ENCODE peak calls at places on chromosomes 11 and 22, in ten cellular contexts. One of them, this sample, is unnamed.

GRCh38 chr11:90698238-90698637 is 475.4 kb upstream of the CHORDC1 start:
- DNase-seq in HCT116: no peak
- DNase-seq in upper lobe of right lung: no peak
- DNase-seq in A549: no peak
- DNase-seq in sigmoid colon: no peak
- DNase-seq in fibroblast of lung: no peak
- DNase-seq in brain microvascular endothelial cell: no peak
- DNase-seq in type B pancreatic cell: no peak
- DNase-seq in CD8-positive, alpha-beta T cell: no peak
- DNase-seq in transverse colon: no peak
- DNase-seq in this sample: no peak

GRCh38 chr11:73170140-73170539 is 28.0 kb upstream of the FCHSD2 start:
- DNase-seq in A549: no peak
- DNase-seq in sigmoid colon: no peak
- DNase-seq in HCT116: no peak
- DNase-seq in upper lobe of right lung: no peak
- DNase-seq in brain microvascular endothelial cell: no peak
- DNase-seq in transverse colon: no peak
- DNase-seq in CD8-positive, alpha-beta T cell: no peak
- DNase-seq in type B pancreatic cell: no peak
- DNase-seq in fibroblast of lung: no peak
- DNase-seq in this sample: no peak

GRCh38 chr11:36622431-36623136 is 24.5 kb upstream of the RAG2 start:
- DNase-seq in upper lobe of right lung: no peak
- DNase-seq in type B pancreatic cell: no peak
- DNase-seq in transverse colon: no peak
- DNase-seq in HCT116: peak
- DNase-seq in CD8-positive, alpha-beta T cell: no peak
- DNase-seq in brain microvascular endothelial cell: peak
- DNase-seq in sigmoid colon: no peak
- DNase-seq in fibroblast of lung: peak
- DNase-seq in A549: peak
- DNase-seq in this sample: peak

GRCh38 chr22:49251371-49251770 is 576.3 kb downstream of the BRD1 start:
- DNase-seq in sigmoid colon: no peak
- DNase-seq in CD8-positive, alpha-beta T cell: no peak
- DNase-seq in brain microvascular endothelial cell: no peak
- DNase-seq in fibroblast of lung: no peak
- DNase-seq in HCT116: no peak
- DNase-seq in A549: no peak
- DNase-seq in transverse colon: no peak
- DNase-seq in type B pancreatic cell: peak
- DNase-seq in upper lobe of right lung: no peak
- DNase-seq in this sample: no peak

GRCh38 chr11:65661599-65662246 is 993 bp downstream of the RELA start:
- DNase-seq in brain microvascular endothelial cell: no peak
- DNase-seq in type B pancreatic cell: no peak
- DNase-seq in A549: no peak
- DNase-seq in sigmoid colon: peak
- DNase-seq in CD8-positive, alpha-beta T cell: no peak
- DNase-seq in HCT116: no peak
- DNase-seq in fibroblast of lung: no peak
- DNase-seq in transverse colon: no peak
- DNase-seq in upper lobe of right lung: no peak
- DNase-seq in this sample: no peak

GRCh38 chr11:128509990-128510389 is 77.4 kb downstream of the ETS1 start:
- DNase-seq in sigmoid colon: no peak
- DNase-seq in type B pancreatic cell: no peak
- DNase-seq in upper lobe of right lung: no peak
- DNase-seq in transverse colon: no peak
- DNase-seq in CD8-positive, alpha-beta T cell: no peak
- DNase-seq in HCT116: no peak
- DNase-seq in brain microvascular endothelial cell: no peak
- DNase-seq in fibroblast of lung: peak
- DNase-seq in A549: no peak
- DNase-seq in this sample: no peak

GRCh38 chr11:87840786-87841185 is 334.5 kb downstream of the RAB38 start:
- DNase-seq in HCT116: no peak
- DNase-seq in fibroblast of lung: no peak
- DNase-seq in transverse colon: no peak
- DNase-seq in A549: no peak
- DNase-seq in brain microvascular endothelial cell: no peak
- DNase-seq in CD8-positive, alpha-beta T cell: no peak
- DNase-seq in upper lobe of right lung: no peak
- DNase-seq in sigmoid colon: no peak
- DNase-seq in type B pancreatic cell: no peak
- DNase-seq in this sample: no peak

GRCh38 chr11:65298131-65298535 is 16.5 kb upstream of the CDC42EP2 start:
- DNase-seq in fibroblast of lung: peak
- DNase-seq in brain microvascular endothelial cell: peak
- DNase-seq in transverse colon: peak
- DNase-seq in CD8-positive, alpha-beta T cell: no peak
- DNase-seq in sigmoid colon: peak
- DNase-seq in HCT116: no peak
- DNase-seq in A549: no peak
- DNase-seq in type B pancreatic cell: no peak
- DNase-seq in upper lobe of right lung: peak
- DNase-seq in this sample: no peak

GRCh38 chr11:47950396-47950795 is 30.0 kb upstream of the PTPRJ start:
- DNase-seq in fibroblast of lung: no peak
- DNase-seq in brain microvascular endothelial cell: no peak
- DNase-seq in A549: no peak
- DNase-seq in HCT116: no peak
- DNase-seq in upper lobe of right lung: no peak
- DNase-seq in type B pancreatic cell: no peak
- DNase-seq in sigmoid colon: no peak
- DNase-seq in transverse colon: peak
- DNase-seq in CD8-positive, alpha-beta T cell: peak
- DNase-seq in this sample: no peak

GRCh38 chr11:121613724-121614123 is 161.0 kb upstream of the SORL1-AS1 start:
- DNase-seq in fibroblast of lung: peak
- DNase-seq in brain microvascular endothelial cell: no peak
- DNase-seq in A549: no peak
- DNase-seq in CD8-positive, alpha-beta T cell: no peak
- DNase-seq in HCT116: no peak
- DNase-seq in upper lobe of right lung: no peak
- DNase-seq in type B pancreatic cell: no peak
- DNase-seq in transverse colon: no peak
- DNase-seq in sigmoid colon: no peak
- DNase-seq in this sample: no peak

GRCh38 chr11:115552151-115552550 is 47.9 kb upstream of the CADM1 start:
- DNase-seq in transverse colon: no peak
- DNase-seq in HCT116: no peak
- DNase-seq in brain microvascular endothelial cell: no peak
- DNase-seq in fibroblast of lung: no peak
- DNase-seq in A549: no peak
- DNase-seq in CD8-positive, alpha-beta T cell: no peak
- DNase-seq in upper lobe of right lung: no peak
- DNase-seq in type B pancreatic cell: no peak
- DNase-seq in sigmoid colon: no peak
- DNase-seq in this sample: no peak

GRCh38 chr11:124071622-124071948 is 30.5 kb upstream of the OR10G7 start:
- DNase-seq in A549: no peak
- DNase-seq in HCT116: no peak
- DNase-seq in brain microvascular endothelial cell: no peak
- DNase-seq in CD8-positive, alpha-beta T cell: no peak
- DNase-seq in transverse colon: no peak
- DNase-seq in upper lobe of right lung: no peak
- DNase-seq in type B pancreatic cell: no peak
- DNase-seq in sigmoid colon: no peak
- DNase-seq in fibroblast of lung: no peak
- DNase-seq in this sample: no peak
- TF ChIP-seq CTCF in A549: no peak
- TF ChIP-seq CTCF in HCT116: no peak
- TF ChIP-seq CTCF in brain microvascular endothelial cell: no peak
- TF ChIP-seq CTCF in CD8-positive, alpha-beta T cell: no peak
- TF ChIP-seq CTCF in transverse colon: no peak
- TF ChIP-seq CTCF in upper lobe of right lung: no peak
- TF ChIP-seq CTCF in type B pancreatic cell: peak
- TF ChIP-seq CTCF in sigmoid colon: peak
- TF ChIP-seq CTCF in fibroblast of lung: peak
- TF ChIP-seq CTCF in this sample: no peak

DNA sequence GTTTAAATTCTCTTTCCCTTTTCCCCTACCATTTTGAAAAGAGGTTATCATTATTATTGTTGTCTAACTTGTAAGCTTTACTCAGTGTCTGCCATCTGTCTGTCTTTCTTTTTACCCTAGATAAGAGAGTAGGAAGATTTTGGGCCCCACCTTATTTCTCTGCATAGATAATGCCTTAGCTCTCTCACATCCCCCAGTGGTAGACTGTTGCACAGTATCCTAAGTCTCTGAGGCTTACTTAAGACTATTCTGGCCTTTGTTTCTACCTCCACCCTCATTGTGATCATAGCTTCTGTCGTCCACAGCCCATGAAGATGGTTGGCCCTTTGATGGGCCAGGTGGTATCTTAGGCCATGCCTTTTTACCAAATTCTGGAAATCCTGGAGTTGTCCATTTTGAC is 3.6 kb upstream of the OR51L1 start:
- DNase-seq in transverse colon: no peak
- DNase-seq in sigmoid colon: no peak
- DNase-seq in type B pancreatic cell: no peak
- DNase-seq in A549: no peak
- DNase-seq in fibroblast of lung: no peak
- DNase-seq in upper lobe of right lung: no peak
- DNase-seq in HCT116: no peak
- DNase-seq in CD8-positive, alpha-beta T cell: no peak
- DNase-seq in brain microvascular endothelial cell: peak
- DNase-seq in this sample: no peak
- TF ChIP-seq CTCF in transverse colon: no peak
- TF ChIP-seq CTCF in sigmoid colon: no peak
- TF ChIP-seq CTCF in type B pancreatic cell: peak
- TF ChIP-seq CTCF in A549: no peak
- TF ChIP-seq CTCF in fibroblast of lung: peak
- TF ChIP-seq CTCF in upper lobe of right lung: no peak
- TF ChIP-seq CTCF in HCT116: no peak
- TF ChIP-seq CTCF in CD8-positive, alpha-beta T cell: no peak
- TF ChIP-seq CTCF in brain microvascular endothelial cell: peak
- TF ChIP-seq CTCF in this sample: no peak

DNA sequence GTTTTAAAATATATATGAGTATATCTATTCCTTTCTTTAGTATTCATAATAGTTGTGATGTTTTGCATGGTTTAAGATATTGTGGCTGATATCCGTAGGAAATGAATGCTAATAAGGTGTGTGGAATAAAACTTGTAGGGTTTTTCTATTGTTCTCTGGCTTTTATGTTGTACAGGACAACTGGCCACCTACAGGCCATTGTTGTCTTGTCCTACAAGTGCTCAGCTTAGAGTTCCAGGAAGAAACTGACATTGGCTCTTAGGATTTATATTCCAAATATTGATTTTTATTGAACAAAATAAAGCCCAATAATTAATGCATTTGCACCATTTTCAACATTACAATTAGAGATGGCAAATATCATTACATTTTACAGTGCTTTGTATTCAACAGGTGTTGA is 512.8 kb upstream of the TENM4 start:
- DNase-seq in sigmoid colon: no peak
- DNase-seq in upper lobe of right lung: no peak
- DNase-seq in A549: no peak
- DNase-seq in type B pancreatic cell: no peak
- DNase-seq in brain microvascular endothelial cell: no peak
- DNase-seq in transverse colon: no peak
- DNase-seq in fibroblast of lung: no peak
- DNase-seq in CD8-positive, alpha-beta T cell: no peak
- DNase-seq in HCT116: no peak
- DNase-seq in this sample: no peak
- TF ChIP-seq CTCF in sigmoid colon: no peak
- TF ChIP-seq CTCF in upper lobe of right lung: no peak
- TF ChIP-seq CTCF in A549: no peak
- TF ChIP-seq CTCF in type B pancreatic cell: peak
- TF ChIP-seq CTCF in brain microvascular endothelial cell: peak
- TF ChIP-seq CTCF in transverse colon: no peak
- TF ChIP-seq CTCF in fibroblast of lung: no peak
- TF ChIP-seq CTCF in CD8-positive, alpha-beta T cell: no peak
- TF ChIP-seq CTCF in HCT116: no peak
- TF ChIP-seq CTCF in this sample: no peak

GRCh38 chr22:47063606-47064005 is 301.2 kb downstream of the TBC1D22A start:
- DNase-seq in A549: no peak
- DNase-seq in sigmoid colon: no peak
- DNase-seq in type B pancreatic cell: no peak
- DNase-seq in fibroblast of lung: no peak
- DNase-seq in HCT116: no peak
- DNase-seq in CD8-positive, alpha-beta T cell: no peak
- DNase-seq in brain microvascular endothelial cell: no peak
- DNase-seq in transverse colon: peak
- DNase-seq in upper lobe of right lung: no peak
- DNase-seq in this sample: no peak

GRCh38 chr22:47064016-47064415 is 301.6 kb downstream of the TBC1D22A start:
- DNase-seq in upper lobe of right lung: peak
- DNase-seq in HCT116: no peak
- DNase-seq in A549: no peak
- DNase-seq in type B pancreatic cell: no peak
- DNase-seq in sigmoid colon: no peak
- DNase-seq in fibroblast of lung: no peak
- DNase-seq in transverse colon: peak
- DNase-seq in brain microvascular endothelial cell: no peak
- DNase-seq in CD8-positive, alpha-beta T cell: no peak
- DNase-seq in this sample: no peak

GRCh38 chr22:47063071-47063509 is 300.6 kb downstream of the TBC1D22A start:
- DNase-seq in brain microvascular endothelial cell: no peak
- DNase-seq in CD8-positive, alpha-beta T cell: no peak
- DNase-seq in sigmoid colon: no peak
- DNase-seq in type B pancreatic cell: no peak
- DNase-seq in transverse colon: peak
- DNase-seq in fibroblast of lung: no peak
- DNase-seq in A549: no peak
- DNase-seq in HCT116: no peak
- DNase-seq in upper lobe of right lung: peak
- DNase-seq in this sample: no peak

GRCh38 chr22:47065756-47066615 is 303.5 kb downstream of the TBC1D22A start:
- DNase-seq in fibroblast of lung: peak
- DNase-seq in upper lobe of right lung: peak
- DNase-seq in type B pancreatic cell: no peak
- DNase-seq in transverse colon: peak
- DNase-seq in sigmoid colon: no peak
- DNase-seq in A549: no peak
- DNase-seq in brain microvascular endothelial cell: peak
- DNase-seq in CD8-positive, alpha-beta T cell: no peak
- DNase-seq in HCT116: no peak
- DNase-seq in this sample: no peak

GRCh38 chr22:47064416-47064815 is 302.0 kb downstream of the TBC1D22A start:
- DNase-seq in HCT116: no peak
- DNase-seq in CD8-positive, alpha-beta T cell: no peak
- DNase-seq in fibroblast of lung: no peak
- DNase-seq in type B pancreatic cell: no peak
- DNase-seq in brain microvascular endothelial cell: no peak
- DNase-seq in sigmoid colon: no peak
- DNase-seq in upper lobe of right lung: peak
- DNase-seq in transverse colon: no peak
- DNase-seq in A549: no peak
- DNase-seq in this sample: no peak
- TF ChIP-seq CTCF in HCT116: no peak
- TF ChIP-seq CTCF in CD8-positive, alpha-beta T cell: no peak
- TF ChIP-seq CTCF in fibroblast of lung: no peak
- TF ChIP-seq CTCF in type B pancreatic cell: no peak
- TF ChIP-seq CTCF in brain microvascular endothelial cell: no peak
- TF ChIP-seq CTCF in sigmoid colon: no peak
- TF ChIP-seq CTCF in upper lobe of right lung: no peak
- TF ChIP-seq CTCF in transverse colon: no peak
- TF ChIP-seq CTCF in A549: no peak
- TF ChIP-seq CTCF in this sample: no peak